ENCODE peak calls at places on chromosome 6, in seven cellular contexts. G is glomerular endothelial cell; Q is left colon; X is naive thymus-derived CD4-positive, alpha-beta T cell; F is activated B cell treated with CpG ODN at 0.5 μM for 24 hours; T is central memory CD4-positive, alpha-beta T cell; M is AG08396. H is an unnamed sample.

GRCh38 chr6:108737594-108738546 is 110.4 kb upstream of the ARMC2 start:
- DNase-seq in G (peak), Q (peak), X (no peak), F (no peak), T (no peak), M (peak), H (peak)

GRCh38 chr6:35370124-35370741 is 27.9 kb downstream of the PPARD start:
- DNase-seq in G (peak), Q (peak), X (no peak), F (no peak), T (no peak), M (peak), H (peak)

GRCh38 chr6:126076992-126077664 is 90.8 kb downstream of the TRMT11 start:
- DNase-seq in G (no peak), Q (no peak), X (no peak), F (no peak), T (no peak), M (no peak), H (no peak)

GRCh38 chr6:6803180-6803978 is 214.9 kb downstream of the LY86 start:
- DNase-seq in G (no peak), Q (peak), X (no peak), F (peak), T (no peak), M (no peak), H (no peak)

GRCh38 chr6:4319992-4320683 is 184.8 kb upstream of the ECI2 start:
- DNase-seq in G (peak), Q (no peak), X (no peak), F (no peak), T (no peak), M (no peak), H (peak)

GRCh38 chr6:397056-397455 is 5.5 kb downstream of the IRF4 start:
- DNase-seq in G (no peak), Q (no peak), X (no peak), F (no peak), T (no peak), M (no peak), H (no peak)

GRCh38 chr6:137089305-137089704 is 44.5 kb upstream of the IL20RA start:
- DNase-seq in G (no peak), Q (peak), X (no peak), F (no peak), T (no peak), M (no peak), H (no peak)

GRCh38 chr6:47034919-47035318 is 7.2 kb downstream of the ADGRF1 start:
- DNase-seq in G (peak), Q (no peak), X (no peak), F (no peak), T (no peak), M (peak), H (peak)

GRCh38 chr6:44273617-44274016 is 3.4 kb downstream of the TMEM151B start:
- DNase-seq in G (no peak), Q (no peak), X (no peak), F (no peak), T (no peak), M (no peak), H (no peak)

GRCh38 chr6:29461021-29461814 is 4.3 kb downstream of the OR2H1 start:
- DNase-seq in G (no peak), Q (no peak), X (no peak), F (no peak), T (no peak), M (no peak), H (no peak)

GRCh38 chr6:40962241-40962640 is 76.8 kb downstream of the UNC5CL start:
- DNase-seq in G (no peak), Q (no peak), X (no peak), F (no peak), T (no peak), M (peak), H (peak)

GRCh38 chr6:31575335-31575901 is at the start of gene TNF:
- DNase-seq in G (no peak), Q (no peak), X (no peak), F (peak), T (peak), M (no peak), H (no peak)

GRCh38 chr6:142913511-142914047 is 31.4 kb downstream of the HIVEP2 start:
- DNase-seq in G (no peak), Q (no peak), X (peak), F (peak), T (peak), M (no peak), H (no peak)

GRCh38 chr6:92072387-92072786 is 1347.0 kb downstream of the EPHA7 start:
- DNase-seq in G (no peak), Q (no peak), X (no peak), F (no peak), T (no peak), M (no peak), H (no peak)

GRCh38 chr6:48894469-48894868 is 568.6 kb downstream of the MMUT start:
- DNase-seq in G (no peak), Q (no peak), X (no peak), F (no peak), T (no peak), M (no peak), H (no peak)

GRCh38 chr6:15062311-15063252 is 183.3 kb upstream of the JARID2 start:
- DNase-seq in G (no peak), Q (no peak), X (no peak), F (no peak), T (no peak), M (peak), H (no peak)

GRCh38 chr6:99178168-99178567 is 171.3 kb downstream of the FAXC start:
- DNase-seq in G (no peak), Q (no peak), X (no peak), F (no peak), T (no peak), M (no peak), H (no peak)

GRCh38 chr6:36682328-36683144 is 4.0 kb downstream of the CDKN1A start:
- DNase-seq in G (no peak), Q (peak), X (peak), F (peak), T (peak), M (no peak), H (no peak)

GRCh38 chr6:125931733-125932450 is 24.7 kb upstream of the HINT3 start:
- DNase-seq in G (no peak), Q (no peak), X (no peak), F (no peak), T (no peak), M (no peak), H (no peak)

GRCh38 chr6:1870267-1870666 is 260.6 kb downstream of the FOXC1 start:
- DNase-seq in G (no peak), Q (no peak), X (no peak), F (no peak), T (no peak), M (no peak), H (no peak)

GRCh38 chr6:158309814-158310213 is 2.5 kb upstream of the TULP4 start:
- DNase-seq in G (no peak), Q (no peak), X (no peak), F (no peak), T (no peak), M (no peak), H (no peak)

GRCh38 chr6:26205161-26205624 is 118.0 kb downstream of the HFE start:
- DNase-seq in G (no peak), Q (peak), X (peak), F (peak), T (peak), M (peak), H (no peak)

GRCh38 chr6:36631326-36632046 is 37.3 kb downstream of the SRSF3 start:
- DNase-seq in G (no peak), Q (no peak), X (no peak), F (no peak), T (no peak), M (no peak), H (no peak)

GRCh38 chr6:95785785-95786184 is 208.4 kb downstream of the MANEA start:
- DNase-seq in G (no peak), Q (no peak), X (no peak), F (no peak), T (no peak), M (no peak), H (no peak)

GRCh38 chr6:147194652-147195403 is 9.4 kb upstream of the STXBP5 start:
- DNase-seq in G (no peak), Q (no peak), X (no peak), F (no peak), T (no peak), M (peak), H (no peak)

GRCh38 chr6:48134246-48134645 is 23.2 kb upstream of the PTCHD4 start:
- DNase-seq in G (no peak), Q (no peak), X (no peak), F (no peak), T (no peak), M (no peak), H (no peak)

GRCh38 chr6:5529015-5529414 is 267.7 kb downstream of the FARS2 start:
- DNase-seq in G (no peak), Q (no peak), X (no peak), F (no peak), T (no peak), M (no peak), H (no peak)

H was measured in pulmonary artery endothelial cell.